ENCODE peak calls at places on chromosome 18, in eight cellular contexts. One of them, this sample, is unnamed.
A peak's percentile ranks its signal among the peaks of the same experiment; 100 is the strongest.

GRCh38 chr18:54647176-54647575 is 56.1 kb downstream of the DYNAP start:
- DNase-seq in left cardiac atrium: no peak
- DNase-seq in stomach: no peak
- DNase-seq in coronary artery: no peak
- DNase-seq in AML-193: peak; percentile 61
- DNase-seq in iPS-NIHi11: peak; percentile 47
- DNase-seq in NCI-H774: no peak
- DNase-seq in epithelial cell of esophagus: peak; percentile 69
- DNase-seq in this sample: no peak

GRCh38 chr18:11316546-11316945 is 167.2 kb upstream of the PIEZO2 start:
- DNase-seq in iPS-NIHi11: no peak
- DNase-seq in epithelial cell of esophagus: no peak
- DNase-seq in NCI-H774: no peak
- DNase-seq in coronary artery: no peak
- DNase-seq in left cardiac atrium: no peak
- DNase-seq in stomach: no peak
- DNase-seq in AML-193: no peak
- DNase-seq in this sample: no peak

GRCh38 chr18:79217979-79218604 is 148.9 kb downstream of the ATP9B start:
- DNase-seq in iPS-NIHi11: no peak
- DNase-seq in stomach: peak; percentile 27
- DNase-seq in epithelial cell of esophagus: no peak
- DNase-seq in left cardiac atrium: no peak
- DNase-seq in AML-193: no peak
- DNase-seq in NCI-H774: no peak
- DNase-seq in coronary artery: no peak
- DNase-seq in this sample: no peak

GRCh38 chr18:48356909-48357631 is 52.1 kb downstream of the ZBTB7C start:
- DNase-seq in stomach: no peak
- DNase-seq in AML-193: no peak
- DNase-seq in iPS-NIHi11: peak; percentile 43
- DNase-seq in NCI-H774: no peak
- DNase-seq in epithelial cell of esophagus: peak; percentile 74
- DNase-seq in coronary artery: peak; percentile 56
- DNase-seq in left cardiac atrium: no peak
- DNase-seq in this sample: no peak

GRCh38 chr18:57143265-57143664 is 3.6 kb upstream of the BOD1L2 start:
- DNase-seq in epithelial cell of esophagus: no peak
- DNase-seq in stomach: no peak
- DNase-seq in iPS-NIHi11: no peak
- DNase-seq in AML-193: no peak
- DNase-seq in NCI-H774: no peak
- DNase-seq in left cardiac atrium: no peak
- DNase-seq in coronary artery: no peak
- DNase-seq in this sample: no peak

GRCh38 chr18:32767400-32767799 is 5.4 kb downstream of the KLHL14 start:
- DNase-seq in stomach: no peak
- DNase-seq in coronary artery: no peak
- DNase-seq in AML-193: no peak
- DNase-seq in left cardiac atrium: no peak
- DNase-seq in iPS-NIHi11: no peak
- DNase-seq in NCI-H774: peak; percentile 29
- DNase-seq in epithelial cell of esophagus: no peak
- DNase-seq in this sample: no peak

GRCh38 chr18:1392046-1392445 is 487.4 kb downstream of the ADCYAP1 start:
- DNase-seq in epithelial cell of esophagus: no peak
- DNase-seq in coronary artery: no peak
- DNase-seq in stomach: no peak
- DNase-seq in AML-193: no peak
- DNase-seq in iPS-NIHi11: no peak
- DNase-seq in left cardiac atrium: no peak
- DNase-seq in NCI-H774: no peak
- DNase-seq in this sample: no peak

GRCh38 chr18:23069481-23069880 is 65.8 kb upstream of the CABLES1 start:
- DNase-seq in iPS-NIHi11: no peak
- DNase-seq in coronary artery: no peak
- DNase-seq in stomach: no peak
- DNase-seq in left cardiac atrium: no peak
- DNase-seq in epithelial cell of esophagus: no peak
- DNase-seq in AML-193: no peak
- DNase-seq in NCI-H774: no peak
- DNase-seq in this sample: no peak

GRCh38 chr18:56550121-56550520 is 88.3 kb downstream of the TXNL1 start:
- DNase-seq in stomach: no peak
- DNase-seq in NCI-H774: no peak
- DNase-seq in coronary artery: no peak
- DNase-seq in AML-193: no peak
- DNase-seq in iPS-NIHi11: no peak
- DNase-seq in epithelial cell of esophagus: no peak
- DNase-seq in left cardiac atrium: no peak
- DNase-seq in this sample: no peak

GRCh38 chr18:75125359-75126331 is 83.3 kb downstream of the PTGR3 start:
- DNase-seq in coronary artery: peak; percentile 35
- DNase-seq in NCI-H774: no peak
- DNase-seq in epithelial cell of esophagus: no peak
- DNase-seq in left cardiac atrium: no peak
- DNase-seq in iPS-NIHi11: peak; percentile 53
- DNase-seq in stomach: no peak
- DNase-seq in AML-193: no peak
- DNase-seq in this sample: no peak

GRCh38 chr18:21604711-21605110 is 4.2 kb upstream of the ESCO1 start:
- DNase-seq in epithelial cell of esophagus: no peak
- DNase-seq in coronary artery: no peak
- DNase-seq in AML-193: no peak
- DNase-seq in left cardiac atrium: no peak
- DNase-seq in iPS-NIHi11: no peak
- DNase-seq in stomach: no peak
- DNase-seq in NCI-H774: no peak
- DNase-seq in this sample: no peak

GRCh38 chr18:21693322-21693721 is 11.3 kb downstream of the ABHD3 start:
- DNase-seq in coronary artery: no peak
- DNase-seq in epithelial cell of esophagus: no peak
- DNase-seq in left cardiac atrium: no peak
- DNase-seq in AML-193: no peak
- DNase-seq in stomach: no peak
- DNase-seq in NCI-H774: no peak
- DNase-seq in iPS-NIHi11: no peak
- DNase-seq in this sample: no peak

GRCh38 chr18:79523738-79524180 is 128.0 kb downstream of the NFATC1 start:
- DNase-seq in left cardiac atrium: no peak
- DNase-seq in epithelial cell of esophagus: no peak
- DNase-seq in iPS-NIHi11: no peak
- DNase-seq in stomach: no peak
- DNase-seq in coronary artery: peak; percentile 50
- DNase-seq in AML-193: peak; percentile 67
- DNase-seq in NCI-H774: no peak
- DNase-seq in this sample: no peak

GRCh38 chr18:48543228-48543627 is 4.4 kb downstream of the CTIF start:
- DNase-seq in coronary artery: no peak
- DNase-seq in left cardiac atrium: no peak
- DNase-seq in AML-193: no peak
- DNase-seq in iPS-NIHi11: no peak
- DNase-seq in NCI-H774: no peak
- DNase-seq in epithelial cell of esophagus: peak; percentile 22
- DNase-seq in stomach: no peak
- DNase-seq in this sample: no peak

GRCh38 chr18:8882632-8883408 is 177.5 kb downstream of the MTCL1 start:
- DNase-seq in iPS-NIHi11: no peak
- DNase-seq in NCI-H774: no peak
- DNase-seq in coronary artery: no peak
- DNase-seq in AML-193: no peak
- DNase-seq in epithelial cell of esophagus: peak; percentile 60
- DNase-seq in stomach: no peak
- DNase-seq in left cardiac atrium: no peak
- DNase-seq in this sample: no peak

GRCh38 chr18:57446322-57446721 is 11.1 kb downstream of the ONECUT2 start:
- DNase-seq in coronary artery: no peak
- DNase-seq in stomach: no peak
- DNase-seq in left cardiac atrium: no peak
- DNase-seq in AML-193: peak; percentile 10
- DNase-seq in NCI-H774: peak; percentile 17
- DNase-seq in epithelial cell of esophagus: peak; percentile 52
- DNase-seq in iPS-NIHi11: peak; percentile 40
- DNase-seq in this sample: no peak

GRCh38 chr18:49070552-49070951 is 119.8 kb upstream of the SMAD7 start:
- DNase-seq in NCI-H774: no peak
- DNase-seq in left cardiac atrium: no peak
- DNase-seq in stomach: no peak
- DNase-seq in AML-193: no peak
- DNase-seq in epithelial cell of esophagus: no peak
- DNase-seq in coronary artery: no peak
- DNase-seq in iPS-NIHi11: no peak
- DNase-seq in this sample: no peak

GRCh38 chr18:23650963-23651927 is 11.5 kb downstream of the ANKRD29 start:
- DNase-seq in epithelial cell of esophagus: peak; percentile 92
- DNase-seq in AML-193: no peak
- DNase-seq in left cardiac atrium: no peak
- DNase-seq in coronary artery: no peak
- DNase-seq in stomach: no peak
- DNase-seq in iPS-NIHi11: no peak
- DNase-seq in NCI-H774: no peak
- DNase-seq in this sample: no peak

GRCh38 chr18:50663626-50664441 is 103.9 kb downstream of the MAPK4 start:
- DNase-seq in NCI-H774: no peak
- DNase-seq in stomach: no peak
- DNase-seq in left cardiac atrium: no peak
- DNase-seq in coronary artery: peak; percentile 53
- DNase-seq in iPS-NIHi11: no peak
- DNase-seq in epithelial cell of esophagus: no peak
- DNase-seq in AML-193: no peak
- DNase-seq in this sample: no peak

GRCh38 chr18:68498185-68498584 is 216.7 kb downstream of the TMX3 start:
- DNase-seq in NCI-H774: no peak
- DNase-seq in coronary artery: no peak
- DNase-seq in epithelial cell of esophagus: no peak
- DNase-seq in iPS-NIHi11: no peak
- DNase-seq in stomach: no peak
- DNase-seq in AML-193: no peak
- DNase-seq in left cardiac atrium: no peak
- DNase-seq in this sample: no peak

GRCh38 chr18:41745166-41746049 is 209.6 kb upstream of the PIK3C3 start:
- DNase-seq in epithelial cell of esophagus: peak; percentile 67
- DNase-seq in iPS-NIHi11: peak; percentile 65
- DNase-seq in NCI-H774: peak; percentile 58
- DNase-seq in coronary artery: no peak
- DNase-seq in AML-193: peak; percentile 39
- DNase-seq in stomach: peak; percentile 61
- DNase-seq in left cardiac atrium: peak; percentile 52
- DNase-seq in this sample: peak; percentile 45

GRCh38 chr18:55732227-55733106 is 144.5 kb upstream of the TCF4 start:
- DNase-seq in left cardiac atrium: no peak
- DNase-seq in stomach: no peak
- DNase-seq in iPS-NIHi11: no peak
- DNase-seq in NCI-H774: no peak
- DNase-seq in epithelial cell of esophagus: no peak
- DNase-seq in coronary artery: no peak
- DNase-seq in AML-193: no peak
- DNase-seq in this sample: no peak

GRCh38 chr18:14978962-14979535 is 231.1 kb downstream of the ANKRD30B start:
- DNase-seq in coronary artery: no peak
- DNase-seq in AML-193: peak; percentile 19
- DNase-seq in iPS-NIHi11: peak; percentile 68
- DNase-seq in left cardiac atrium: no peak
- DNase-seq in NCI-H774: peak; percentile 2
- DNase-seq in epithelial cell of esophagus: no peak
- DNase-seq in stomach: no peak
- DNase-seq in this sample: peak; percentile 47

GRCh38 chr18:9092665-9093064 is 9.8 kb upstream of the NDUFV2 start:
- DNase-seq in NCI-H774: no peak
- DNase-seq in stomach: no peak
- DNase-seq in epithelial cell of esophagus: no peak
- DNase-seq in AML-193: no peak
- DNase-seq in coronary artery: no peak
- DNase-seq in left cardiac atrium: no peak
- DNase-seq in iPS-NIHi11: no peak
- DNase-seq in this sample: no peak

GRCh38 chr18:55256568-55257289 is 297.5 kb upstream of the CCDC68 start:
- DNase-seq in left cardiac atrium: no peak
- DNase-seq in NCI-H774: no peak
- DNase-seq in stomach: no peak
- DNase-seq in AML-193: no peak
- DNase-seq in coronary artery: no peak
- DNase-seq in iPS-NIHi11: no peak
- DNase-seq in epithelial cell of esophagus: peak; percentile 13
- DNase-seq in this sample: no peak

GRCh38 chr18:46429130-46429529 is 227.9 kb downstream of the LOXHD1 start:
- DNase-seq in epithelial cell of esophagus: no peak
- DNase-seq in stomach: no peak
- DNase-seq in iPS-NIHi11: no peak
- DNase-seq in coronary artery: no peak
- DNase-seq in NCI-H774: no peak
- DNase-seq in left cardiac atrium: no peak
- DNase-seq in AML-193: no peak
- DNase-seq in this sample: no peak

GRCh38 chr18:62334110-62334509 is 9.0 kb downstream of the TNFRSF11A start:
- DNase-seq in coronary artery: no peak
- DNase-seq in AML-193: no peak
- DNase-seq in left cardiac atrium: no peak
- DNase-seq in iPS-NIHi11: no peak
- DNase-seq in stomach: peak; percentile 53
- DNase-seq in epithelial cell of esophagus: peak; percentile 84
- DNase-seq in NCI-H774: no peak
- DNase-seq in this sample: no peak

GRCh38 chr18:13513015-13513414 is 213.3 kb downstream of the FAM210A start:
- DNase-seq in stomach: no peak
- DNase-seq in NCI-H774: no peak
- DNase-seq in coronary artery: peak; percentile 61
- DNase-seq in left cardiac atrium: no peak
- DNase-seq in AML-193: no peak
- DNase-seq in iPS-NIHi11: peak; percentile 30
- DNase-seq in epithelial cell of esophagus: no peak
- DNase-seq in this sample: no peak

GRCh38 chr18:48892146-48892855 is 58.5 kb downstream of the SMAD7 start:
- DNase-seq in AML-193: no peak
- DNase-seq in epithelial cell of esophagus: peak; percentile 65
- DNase-seq in coronary artery: peak; percentile 56
- DNase-seq in stomach: no peak
- DNase-seq in iPS-NIHi11: no peak
- DNase-seq in NCI-H774: no peak
- DNase-seq in left cardiac atrium: no peak
- DNase-seq in this sample: no peak

GRCh38 chr18:7645756-7646155 is 78.6 kb downstream of the PTPRM start:
- DNase-seq in AML-193: no peak
- DNase-seq in epithelial cell of esophagus: no peak
- DNase-seq in NCI-H774: no peak
- DNase-seq in iPS-NIHi11: no peak
- DNase-seq in coronary artery: no peak
- DNase-seq in stomach: peak; percentile 31
- DNase-seq in left cardiac atrium: no peak
- DNase-seq in this sample: no peak

GRCh38 chr18:421236-422155 is 79.0 kb downstream of the COLEC12 start:
- DNase-seq in NCI-H774: no peak
- DNase-seq in iPS-NIHi11: no peak
- DNase-seq in coronary artery: no peak
- DNase-seq in epithelial cell of esophagus: no peak
- DNase-seq in AML-193: no peak
- DNase-seq in stomach: no peak
- DNase-seq in left cardiac atrium: no peak
- DNase-seq in this sample: no peak